ENCODE peak calls at places on chromosomes 3 and 15, in ten cellular contexts. K, G, N, T, J, Y, U, L, Q and P are unnamed samples.

GRCh38 chr15:62559049-62559733 is 394.1 kb upstream of the C2CD4B start:
- DNase-seq in K (no peak), G (no peak), N (peak), T (no peak), J (no peak), Y (no peak), U (no peak), L (no peak), Q (no peak), P (no peak)

GRCh38 chr3:150147776-150148175 is 177.1 kb upstream of the PFN2 start:
- DNase-seq in K (no peak), G (no peak), N (no peak), T (no peak), J (peak), Y (no peak), U (no peak), L (no peak), Q (no peak), P (no peak)

GRCh38 chr3:168248383-168249047 is 152.8 kb upstream of the GOLIM4 start:
- DNase-seq in K (peak), G (no peak), N (no peak), T (no peak), J (no peak), Y (no peak), U (peak), L (peak), Q (no peak), P (no peak)

GRCh38 chr3:99878005-99878404 is 60.3 kb downstream of the CMSS1 start:
- DNase-seq in K (peak), G (no peak), N (no peak), T (peak), J (no peak), Y (no peak), U (peak), L (no peak), Q (no peak), P (no peak)

GRCh38 chr3:10725067-10725466 is 91.0 kb upstream of the SLC6A11 start:
- DNase-seq in K (no peak), G (no peak), N (no peak), T (no peak), J (no peak), Y (no peak), U (no peak), L (no peak), Q (no peak), P (peak)

GRCh38 chr3:10822708-10823515 is 6.9 kb downstream of the SLC6A11 start:
- DNase-seq in K (no peak), G (no peak), N (peak), T (no peak), J (no peak), Y (no peak), U (no peak), L (no peak), Q (no peak), P (no peak)

GRCh38 chr3:49006591-49007067 is 562 bp upstream of the WDR6 start:
- DNase-seq in K (no peak), G (peak), N (no peak), T (peak), J (no peak), Y (no peak), U (peak), L (peak), Q (no peak), P (no peak)

GRCh38 chr15:62840518-62841268 is 201.9 kb upstream of the TPM1 start:
- DNase-seq in K (no peak), G (no peak), N (no peak), T (no peak), J (peak), Y (no peak), U (no peak), L (peak), Q (no peak), P (no peak)

GRCh38 chr3:28901029-28901428 is 379.8 kb upstream of the RBMS3 start:
- DNase-seq in K (no peak), G (no peak), N (no peak), T (no peak), J (no peak), Y (peak), U (no peak), L (no peak), Q (no peak), P (no peak)

GRCh38 chr15:65653341-65653740 is 31.6 kb downstream of the SLC24A1 start:
- DNase-seq in K (no peak), G (no peak), N (no peak), T (no peak), J (no peak), Y (no peak), U (peak), L (no peak), Q (no peak), P (no peak)

GRCh38 chr3:30286811-30287210 is 319.6 kb upstream of the TGFBR2 start:
- DNase-seq in K (no peak), G (no peak), N (no peak), T (no peak), J (no peak), Y (no peak), U (peak), L (no peak), Q (no peak), P (no peak)

GRCh38 chr15:62482715-62483429 is 317.8 kb upstream of the C2CD4B start:
- DNase-seq in K (peak), G (no peak), N (no peak), T (peak), J (no peak), Y (no peak), U (no peak), L (no peak), Q (peak), P (no peak)

GRCh38 chr15:98567951-98568350 is 80.4 kb upstream of the IGF1R start:
- DNase-seq in K (no peak), G (no peak), N (no peak), T (no peak), J (no peak), Y (no peak), U (no peak), L (no peak), Q (no peak), P (peak)

GRCh38 chr3:192869131-192870027 is 48.3 kb downstream of the MB21D2 start:
- DNase-seq in K (no peak), G (no peak), N (peak), T (no peak), J (no peak), Y (peak), U (peak), L (no peak), Q (no peak), P (no peak)

GRCh38 chr3:65548848-65549625 is 489.7 kb downstream of the MAGI1 start:
- DNase-seq in K (no peak), G (peak), N (no peak), T (no peak), J (no peak), Y (no peak), U (no peak), L (peak), Q (no peak), P (no peak)

GRCh38 chr3:56952846-56953245 is 107.6 kb upstream of the SPATA12 start:
- DNase-seq in K (no peak), G (no peak), N (no peak), T (no peak), J (no peak), Y (no peak), U (no peak), L (no peak), Q (no peak), P (no peak)

GRCh38 chr3:13110678-13111116 is 37.5 kb upstream of the IQSEC1 start:
- DNase-seq in K (peak), G (no peak), N (no peak), T (no peak), J (no peak), Y (no peak), U (no peak), L (no peak), Q (peak), P (no peak)

GRCh38 chr15:25136119-25136518 is 181.3 kb downstream of the SNRPN start:
- DNase-seq in K (no peak), G (no peak), N (no peak), T (peak), J (no peak), Y (no peak), U (peak), L (no peak), Q (peak), P (no peak)

GRCh38 chr15:25133804-25134203 is 179.0 kb downstream of the SNRPN start:
- DNase-seq in K (no peak), G (no peak), N (no peak), T (no peak), J (no peak), Y (no peak), U (no peak), L (no peak), Q (no peak), P (no peak)

GRCh38 chr15:25137013-25137412 is 182.2 kb downstream of the SNRPN start:
- DNase-seq in K (no peak), G (no peak), N (no peak), T (no peak), J (no peak), Y (no peak), U (no peak), L (no peak), Q (no peak), P (no peak)

DNA sequence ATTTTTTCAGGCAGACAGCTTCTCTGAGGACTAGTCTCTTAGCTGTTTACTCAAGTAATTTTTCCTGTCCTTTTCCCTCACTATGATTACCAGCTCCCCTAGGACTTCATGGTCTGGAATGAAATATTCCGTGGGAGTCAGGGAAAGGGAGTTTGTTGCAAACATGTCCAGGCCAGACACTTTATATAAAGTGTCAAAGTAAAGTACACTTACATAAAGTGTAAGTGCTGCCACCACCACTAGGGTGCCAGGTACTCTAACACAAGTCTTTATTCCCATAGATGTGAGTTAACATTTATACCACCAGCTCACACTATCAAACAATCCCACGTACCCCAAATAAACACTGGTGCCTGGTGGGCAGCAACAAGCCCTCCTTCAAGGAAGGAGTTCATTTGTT is 179.8 kb downstream of the SNRPN start:
- DNase-seq in K (no peak), G (no peak), N (no peak), T (peak), J (no peak), Y (no peak), U (peak), L (no peak), Q (no peak), P (no peak)
- TF ChIP-seq CTCF in K (no peak), G (no peak), N (no peak), T (no peak), J (no peak), Y (no peak), U (peak), L (no peak), Q (peak), P (peak)

DNA sequence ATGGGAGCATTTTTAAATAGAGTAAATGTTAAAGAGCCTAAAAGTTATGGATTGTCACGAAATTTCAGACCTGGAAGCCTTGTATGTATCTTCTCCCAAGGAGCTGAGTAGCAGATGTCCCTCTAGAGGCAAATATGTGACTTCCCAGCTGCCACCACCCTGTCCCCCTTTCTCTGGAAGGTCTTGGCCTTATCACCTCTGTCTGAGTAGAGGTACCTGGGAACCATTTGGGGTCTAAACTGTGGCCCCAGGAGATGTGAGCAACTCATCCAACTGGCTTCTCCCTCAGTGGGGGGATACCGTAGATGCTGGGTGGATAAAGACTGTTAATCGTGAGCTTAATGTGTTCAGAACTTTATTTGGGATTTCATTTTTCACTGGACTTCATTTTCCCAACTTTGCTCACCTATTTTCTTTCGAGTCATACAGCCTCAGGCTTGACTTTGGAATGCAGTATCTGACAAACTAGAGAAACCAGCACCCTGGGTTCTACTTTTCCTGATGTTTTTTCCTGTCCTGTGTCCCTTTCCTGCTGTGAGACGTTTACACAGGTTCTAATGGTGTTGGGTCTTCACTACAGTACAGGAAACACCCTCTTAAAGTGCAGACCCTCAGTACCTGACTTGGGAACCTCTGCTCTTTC is 53.3 kb upstream of the CCR4 start:
- DNase-seq in K (no peak), G (no peak), N (no peak), T (no peak), J (no peak), Y (no peak), U (no peak), L (no peak), Q (no peak), P (no peak)
- TF ChIP-seq CTCF in K (no peak), G (no peak), N (no peak), T (no peak), J (no peak), Y (no peak), U (no peak), L (no peak), Q (no peak), P (no peak)

GRCh38 chr3:114370537-114371174 is 76.8 kb downstream of the TIGIT start:
- DNase-seq in K (no peak), G (no peak), N (no peak), T (no peak), J (no peak), Y (no peak), U (no peak), L (no peak), Q (no peak), P (no peak)
- TF ChIP-seq CTCF in K (peak), G (no peak), N (no peak), T (peak), J (no peak), Y (no peak), U (no peak), L (no peak), Q (peak), P (no peak)

DNA sequence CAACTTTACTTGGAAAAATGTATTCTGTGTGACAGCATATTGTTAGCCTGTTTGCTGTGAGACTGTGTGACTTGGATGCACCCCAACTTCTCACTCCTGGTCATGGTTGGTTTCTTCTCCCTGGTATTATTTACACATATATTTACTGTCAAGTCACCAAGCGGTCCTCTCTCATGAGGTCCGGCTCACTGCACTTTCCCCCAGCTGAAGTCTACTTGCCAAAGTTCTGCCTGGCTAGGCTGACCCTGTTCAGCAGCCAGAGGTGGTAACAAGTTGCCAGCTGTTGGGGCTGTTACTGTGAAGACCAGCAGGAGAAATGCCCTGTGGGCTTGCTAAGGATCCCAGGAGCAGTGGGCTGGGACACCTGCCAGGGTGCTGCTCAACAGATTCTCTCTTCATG is 337.5 kb downstream of the MFSD1 start:
- DNase-seq in K (no peak), G (no peak), N (no peak), T (no peak), J (no peak), Y (no peak), U (no peak), L (no peak), Q (no peak), P (no peak)
- TF ChIP-seq CTCF in K (no peak), G (no peak), N (no peak), T (no peak), J (no peak), Y (no peak), U (no peak), L (no peak), Q (no peak), P (no peak)

DNA sequence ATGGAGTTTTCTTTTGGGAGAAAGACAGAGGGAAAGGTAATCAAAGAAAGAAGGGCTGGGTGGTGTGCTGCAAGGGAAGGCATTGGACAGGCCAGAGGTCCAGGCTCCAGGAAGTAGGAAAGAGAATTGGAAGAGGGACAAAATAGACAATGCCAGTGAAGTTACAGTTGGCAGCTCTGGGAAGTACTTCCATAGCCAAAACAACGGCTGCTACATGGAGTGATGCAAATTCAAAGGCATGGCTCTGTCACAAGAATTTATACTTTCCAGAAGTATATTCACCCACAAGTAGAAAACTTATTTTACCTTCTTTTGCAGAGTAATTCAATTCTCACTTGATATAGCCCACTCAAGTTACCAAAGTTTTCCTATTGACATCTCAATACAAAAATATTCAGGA is 191.5 kb downstream of the TNIK start:
- DNase-seq in K (no peak), G (no peak), N (no peak), T (no peak), J (no peak), Y (no peak), U (no peak), L (no peak), Q (no peak), P (no peak)
- TF ChIP-seq CTCF in K (no peak), G (no peak), N (no peak), T (no peak), J (no peak), Y (no peak), U (no peak), L (no peak), Q (no peak), P (no peak)

DNA sequence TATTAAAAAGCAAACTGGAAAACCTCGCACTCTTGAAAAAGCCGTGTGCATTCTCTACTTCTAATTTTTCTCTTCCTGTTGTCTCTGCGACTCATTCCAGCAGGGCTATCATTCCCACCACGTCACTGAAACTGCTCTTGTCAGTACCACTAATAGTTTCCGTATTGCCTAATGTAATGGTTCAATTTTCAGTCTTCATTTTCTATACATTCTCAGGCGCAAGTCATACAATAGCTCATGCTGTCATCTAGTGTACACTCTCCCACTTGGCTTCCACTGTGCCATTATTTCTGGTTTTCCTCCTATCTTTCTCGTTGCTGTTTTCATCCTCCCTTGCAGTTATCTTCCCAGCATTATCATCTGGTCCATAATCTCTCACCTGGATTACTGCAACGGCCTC is 160.2 kb downstream of the SPATA16 start:
- DNase-seq in K (no peak), G (no peak), N (no peak), T (no peak), J (no peak), Y (no peak), U (peak), L (no peak), Q (no peak), P (no peak)
- TF ChIP-seq CTCF in K (no peak), G (no peak), N (no peak), T (no peak), J (no peak), Y (no peak), U (no peak), L (no peak), Q (no peak), P (no peak)

GRCh38 chr15:76979331-76979925 is 15.5 kb upstream of the PSTPIP1 start:
- DNase-seq in K (no peak), G (no peak), N (no peak), T (no peak), J (no peak), Y (no peak), U (no peak), L (peak), Q (no peak), P (peak)
- TF ChIP-seq CTCF in K (no peak), G (no peak), N (no peak), T (no peak), J (no peak), Y (no peak), U (no peak), L (no peak), Q (no peak), P (no peak)

GRCh38 chr3:185504636-185505035 is 5.8 kb upstream of the TMEM41A start:
- DNase-seq in K (no peak), G (no peak), N (no peak), T (no peak), J (no peak), Y (no peak), U (no peak), L (no peak), Q (no peak), P (no peak)

GRCh38 chr3:185503467-185503975 is 4.7 kb upstream of the TMEM41A start:
- DNase-seq in K (no peak), G (no peak), N (no peak), T (no peak), J (no peak), Y (no peak), U (no peak), L (no peak), Q (no peak), P (no peak)

GRCh38 chr3:185511711-185512110 is 12.9 kb upstream of the TMEM41A start:
- DNase-seq in K (no peak), G (no peak), N (no peak), T (no peak), J (no peak), Y (no peak), U (no peak), L (no peak), Q (no peak), P (no peak)

GRCh38 chr3:185507883-185508282 is 9.0 kb upstream of the TMEM41A start:
- DNase-seq in K (no peak), G (no peak), N (no peak), T (no peak), J (no peak), Y (no peak), U (no peak), L (no peak), Q (no peak), P (no peak)

DNA sequence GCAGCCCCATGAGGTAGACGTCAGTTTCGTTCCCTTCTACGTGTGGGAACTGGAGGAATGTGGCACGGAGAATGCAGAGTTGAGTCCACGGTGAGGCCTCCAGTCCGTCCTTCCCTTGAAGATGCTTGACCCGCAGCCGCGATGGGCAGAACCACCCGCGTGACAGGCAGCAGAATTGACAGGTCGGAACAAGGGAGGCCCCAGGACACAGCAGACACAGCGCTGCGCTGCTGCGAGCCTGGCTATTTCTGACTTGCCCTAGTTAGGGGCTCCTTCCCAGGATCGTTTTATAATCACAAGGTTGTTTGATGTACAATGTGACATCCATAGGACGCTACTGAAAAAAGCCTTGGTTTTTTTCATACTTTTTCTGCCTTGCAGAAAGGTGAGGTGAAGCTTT is 9.5 kb upstream of the TMEM41A start:
- DNase-seq in K (no peak), G (no peak), N (no peak), T (no peak), J (no peak), Y (no peak), U (no peak), L (peak), Q (no peak), P (no peak)
- TF ChIP-seq CTCF in K (no peak), G (no peak), N (no peak), T (no peak), J (no peak), Y (no peak), U (no peak), L (no peak), Q (no peak), P (no peak)